ENCODE peak calls at places on chromosomes 11 and 22, in five cellular contexts. O is A549, L is neuronal stem cell, S is Daoy, E is heart left ventricle. K is an unnamed sample.

GRCh38 chr11:85431319-85431718 is 195.8 kb downstream of the DLG2 start:
- DNase-seq in O (no peak), L (no peak), S (no peak), E (no peak), K (no peak)

GRCh38 chr11:96715208-96715607 is 325.4 kb downstream of the JRKL start:
- DNase-seq in O (no peak), L (no peak), S (no peak), E (no peak), K (no peak)

GRCh38 chr11:64186205-64187165 is 514 bp downstream of the STIP1 start:
- DNase-seq in O (no peak), L (no peak), S (no peak), E (peak; percentile 67), K (no peak)

GRCh38 chr11:126879516-126879915 is 121.1 kb downstream of the KIRREL3 start:
- DNase-seq in O (no peak), L (no peak), S (no peak), E (no peak), K (no peak)

GRCh38 chr22:40654522-40655167 is 18.1 kb upstream of the MRTFA start:
- DNase-seq in O (peak; percentile 41), L (no peak), S (peak; percentile 58), E (peak; percentile 74), K (peak; percentile 73)

GRCh38 chr22:25930083-25930482 is 188.1 kb downstream of the MYO18B start:
- DNase-seq in O (no peak), L (no peak), S (no peak), E (no peak), K (no peak)

GRCh38 chr11:575324-575995 is 810 bp upstream of the PHRF1 start:
- DNase-seq in O (peak; percentile 76), L (peak; percentile 75), S (no peak), E (peak; percentile 80), K (peak; percentile 78)

GRCh38 chr11:12160680-12161079 is 50.3 kb downstream of the MICAL2 start:
- DNase-seq in O (no peak), L (no peak), S (peak; percentile 86), E (no peak), K (peak; percentile 47)

GRCh38 chr22:47406896-47407295 is 644.4 kb downstream of the TBC1D22A start:
- DNase-seq in O (no peak), L (no peak), S (no peak), E (no peak), K (no peak)

GRCh38 chr11:5225480-5225871 is 1.4 kb downstream of the HBB start:
- DNase-seq in O (no peak), L (no peak), S (no peak), E (no peak), K (no peak)

GRCh38 chr11:75966546-75967287 is 151.7 kb downstream of the UVRAG start:
- DNase-seq in O (peak; percentile 18), L (no peak), S (peak; percentile 65), E (no peak), K (peak; percentile 25)

GRCh38 chr11:78027759-78028158 is 4.7 kb upstream of the KCTD14 start:
- DNase-seq in O (no peak), L (no peak), S (no peak), E (no peak), K (no peak)

K was measured in kidney tubule cell.